ENCODE peak calls at places on chromosomes 11 and 22, in four cellular contexts. X is K562, W is HCT116, K is HepG2. T is an unnamed sample.

GRCh38 chr22:21837184-21837979 is 30.1 kb downstream of the MAPK1 start:
- DNase-seq in X (no peak), W (peak), K (peak), T (no peak)

GRCh38 chr11:125250316-125250870 is 85.8 kb downstream of the PKNOX2 start:
- DNase-seq in X (no peak), W (no peak), K (no peak), T (no peak)

GRCh38 chr11:72141066-72141465 is 5.5 kb downstream of the FOLR3 start:
- DNase-seq in W (no peak), K (no peak), X (no peak), T (no peak)

GRCh38 chr22:43205748-43206514 is 19.0 kb upstream of the TTLL12 start:
- DNase-seq in K (no peak), X (no peak), W (no peak), T (no peak)

GRCh38 chr11:72426758-72427157 is 7.6 kb downstream of the CLPB start:
- DNase-seq in W (no peak), K (no peak), X (no peak), T (no peak)

GRCh38 chr11:77082838-77083552 is 16.2 kb downstream of the CAPN5 start:
- DNase-seq in W (no peak), X (no peak), K (no peak), T (no peak)

GRCh38 chr11:9330387-9331384 is 16.3 kb upstream of the TMEM41B start:
- DNase-seq in W (no peak), K (no peak), X (no peak), T (no peak)

GRCh38 chr11:61454520-61454919 is 24.6 kb downstream of the SDHAF2 start:
- DNase-seq in X (no peak), W (no peak), K (no peak), T (no peak)

GRCh38 chr11:10809373-10810199 is 860 bp upstream of the EIF4G2 start:
- DNase-seq in X (peak), K (no peak), W (peak), T (no peak)

GRCh38 chr11:29962243-29962642 is 54.6 kb downstream of the KCNA4 start:
- DNase-seq in K (no peak), X (no peak), W (peak), T (no peak)

GRCh38 chr22:47205562-47205961 is 443.1 kb downstream of the TBC1D22A start:
- DNase-seq in K (no peak), X (no peak), W (no peak), T (no peak)

GRCh38 chr11:69531717-69532088 is 50.2 kb downstream of the LINC01488 start:
- DNase-seq in K (no peak), X (no peak), W (no peak), T (no peak)

GRCh38 chr22:28043269-28043668 is 124.2 kb upstream of the PITPNB start:
- DNase-seq in X (no peak), W (no peak), K (no peak), T (no peak)

GRCh38 chr11:129695543-129696308 is 119.9 kb upstream of the TMEM45B start:
- DNase-seq in W (peak), X (peak), K (peak), T (peak)

GRCh38 chr11:96113100-96113710 is 189.3 kb upstream of the MTMR2 start:
- DNase-seq in W (no peak), X (no peak), K (no peak), T (no peak)

GRCh38 chr11:47394322-47395224 is 13.8 kb upstream of the SLC39A13 start:
- DNase-seq in W (no peak), K (peak), X (peak), T (no peak)

GRCh38 chr11:11171285-11171684 is 181.8 kb downstream of the CSNK2A3 start:
- DNase-seq in W (no peak), X (no peak), K (no peak), T (no peak)

GRCh38 chr11:61895718-61896059 is 4.3 kb upstream of the FADS3 start:
- DNase-seq in W (no peak), X (no peak), K (no peak), T (no peak)

GRCh38 chr22:22210375-22210774 is 34.2 kb upstream of the VPREB1 start:
- DNase-seq in K (no peak), X (no peak), W (peak), T (peak)

GRCh38 chr11:17098632-17099031 is 21.2 kb upstream of the RPS13 start:
- DNase-seq in W (no peak), K (no peak), X (no peak), T (no peak)

GRCh38 chr11:130197386-130198035 is 37.9 kb downstream of the ST14 start:
- DNase-seq in W (no peak), K (no peak), X (no peak), T (no peak)

GRCh38 chr22:30004689-30005088 is 75.6 kb upstream of the HORMAD2 start:
- DNase-seq in X (no peak), K (no peak), W (no peak), T (no peak)

GRCh38 chr11:67626970-67627369 is 2.8 kb downstream of the NUDT8 start:
- DNase-seq in W (no peak), X (no peak), K (no peak), T (no peak)

GRCh38 chr11:128894685-128895084 is 3.5 kb downstream of the KCNJ5 start:
- DNase-seq in X (peak), K (peak), W (no peak), T (no peak)

GRCh38 chr11:118003021-118003423 is 16.8 kb downstream of the IL10RA start:
- DNase-seq in W (no peak), K (no peak), X (peak), T (no peak)

GRCh38 chr11:108881136-108881535 is 216.3 kb downstream of the DDX10 start:
- DNase-seq in X (no peak), K (no peak), W (no peak), T (no peak)

GRCh38 chr11:135074397-135074998 is 662.5 kb upstream of the B3GAT1 start:
- DNase-seq in X (no peak), K (no peak), W (no peak), T (peak)

GRCh38 chr11:47714554-47715081 is 551 bp downstream of the AGBL2 start:
- DNase-seq in K (no peak), W (no peak), X (no peak), T (no peak)

GRCh38 chr22:43411981-43412807 is at the start of gene MPPED1:
- DNase-seq in W (no peak), X (no peak), K (no peak), T (no peak)

GRCh38 chr11:111531687-111532364 is 8.7 kb upstream of the LAYN start:
- DNase-seq in X (no peak), W (peak), K (no peak), T (no peak)
- TF ChIP-seq REST in X (no peak), W (no peak), K (no peak), T (no peak)

GRCh38 chr11:120551191-120551590 is 39.6 kb downstream of the GRIK4 start:
- DNase-seq in K (no peak), X (no peak), W (no peak), T (no peak)

GRCh38 chr11:120556841-120557240 is 45.3 kb downstream of the GRIK4 start:
- DNase-seq in K (no peak), X (no peak), W (no peak), T (no peak)

GRCh38 chr11:120555433-120555773 is 43.9 kb downstream of the GRIK4 start:
- DNase-seq in W (no peak), K (no peak), X (no peak), T (no peak)

GRCh38 chr11:120558754-120559431 is 47.3 kb downstream of the GRIK4 start:
- DNase-seq in W (no peak), X (no peak), K (no peak), T (no peak)

GRCh38 chr11:120554771-120555432 is 43.4 kb downstream of the GRIK4 start:
- DNase-seq in W (no peak), K (no peak), X (no peak), T (no peak)
- TF ChIP-seq TCF7L2 in W (no peak), K (no peak), X (no peak), T (no peak)

DNA sequence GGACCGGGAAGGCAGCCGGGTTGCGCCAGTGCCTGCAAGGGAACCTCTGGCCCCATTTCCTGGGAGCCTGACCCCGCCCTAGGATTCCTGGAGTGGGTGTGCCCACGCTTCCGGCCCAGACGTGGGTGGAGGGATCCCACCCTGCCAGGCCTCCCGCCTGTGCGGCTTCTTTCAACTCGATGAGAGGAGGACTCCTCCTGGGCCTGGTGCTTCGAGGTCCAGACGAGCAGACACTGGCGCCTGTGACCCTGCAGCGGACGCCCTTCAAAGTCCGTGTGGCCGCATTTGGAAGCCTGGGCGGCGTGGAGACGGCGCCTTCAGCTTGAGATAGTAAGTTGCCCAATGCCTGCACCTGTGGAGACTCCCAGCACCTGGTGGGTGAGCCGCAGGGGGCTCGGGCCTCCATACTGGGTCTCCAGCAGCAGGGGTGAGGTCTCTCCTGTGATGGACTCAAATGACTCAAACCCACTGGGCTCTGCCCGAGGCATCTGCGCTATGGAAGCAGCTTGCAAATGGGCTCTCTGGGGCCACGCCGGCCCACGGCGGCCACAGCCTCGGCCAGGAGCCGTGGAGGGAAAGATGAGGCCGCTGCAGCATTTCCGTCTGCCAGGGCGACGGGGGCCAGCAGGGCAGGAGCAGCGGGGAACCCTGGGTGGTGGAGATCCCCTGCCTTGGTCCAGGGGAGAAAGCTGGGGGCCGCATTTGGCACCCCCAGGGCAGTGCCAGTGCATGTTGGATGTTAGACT is 64.3 kb upstream of the PPARA start:
- DNase-seq in X (peak), K (no peak), W (peak), T (no peak)
- TF ChIP-seq REST in X (no peak), K (no peak), W (no peak), T (no peak)

GRCh38 chr11:36162909-36163434 is 126.3 kb downstream of the COMMD9 start:
- DNase-seq in X (peak), W (no peak), K (no peak), T (no peak)
- TF ChIP-seq TCF7L2 in X (no peak), W (no peak), K (no peak), T (no peak)

DNA sequence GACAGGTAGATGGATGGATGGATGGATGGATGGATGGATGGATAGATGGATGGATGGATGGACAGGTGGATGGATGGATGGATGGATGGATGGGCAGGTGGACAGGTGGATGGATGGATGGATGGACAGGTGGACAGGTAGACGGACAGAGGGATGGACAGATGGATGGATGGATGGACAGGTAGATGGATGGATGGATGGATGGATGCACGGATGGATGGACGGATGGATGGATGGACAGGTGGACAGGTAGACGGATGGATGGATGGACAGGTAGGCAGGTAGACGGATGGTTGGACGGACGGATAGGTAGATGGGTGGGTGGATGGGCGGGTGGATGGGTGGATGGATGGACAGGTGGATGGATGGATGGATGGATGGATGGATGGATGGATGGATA is 24.3 kb downstream of the PDGFB start:
- DNase-seq in X (no peak), K (no peak), W (no peak), T (no peak)
- TF ChIP-seq REST in X (no peak), K (no peak), W (no peak), T (no peak)

GRCh38 chr11:45805305-45806071 is 539 bp downstream of the SLC35C1 start:
- DNase-seq in W (no peak), X (peak), K (peak), T (no peak)
- TF ChIP-seq TCF7L2 in W (no peak), X (no peak), K (no peak), T (no peak)

GRCh38 chr11:122146475-122146874 is 30.5 kb upstream of the BLID start:
- DNase-seq in X (no peak), W (peak), K (no peak), T (no peak)
- TF ChIP-seq REST in X (no peak), W (no peak), K (no peak), T (no peak)

DNA sequence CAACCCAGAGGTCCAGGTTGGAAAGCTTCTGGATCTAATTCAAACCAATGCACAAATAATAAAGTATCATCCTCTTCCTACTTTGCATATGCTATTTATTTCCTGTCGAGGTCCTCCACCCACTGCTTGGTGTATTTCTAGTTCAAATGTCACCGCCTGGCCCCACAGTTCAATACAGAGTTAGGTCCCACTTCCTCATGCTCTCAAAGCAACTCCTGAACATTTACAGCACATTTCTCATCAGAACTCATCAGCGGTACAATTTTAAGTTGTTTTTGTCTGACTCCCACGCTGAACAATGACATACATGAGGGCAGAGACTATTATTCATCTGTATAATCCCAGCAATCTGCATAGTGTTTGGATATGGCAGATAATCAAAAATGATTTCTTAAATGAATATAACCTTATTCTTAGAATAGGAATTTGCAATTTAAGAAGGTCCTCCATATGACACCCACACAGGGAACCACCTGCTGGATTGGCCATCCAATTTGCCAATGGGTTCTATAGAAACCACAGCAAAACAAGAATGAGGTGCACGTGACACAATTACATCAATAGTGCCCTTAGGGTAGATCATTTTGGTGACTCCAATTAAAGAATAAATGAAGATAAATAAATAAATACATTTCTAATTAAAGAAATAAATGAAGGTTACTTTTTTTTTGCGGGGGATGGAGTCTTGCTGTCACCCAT is 54.3 kb downstream of the SLC25A17 start:
- DNase-seq in X (no peak), W (no peak), K (no peak), T (no peak)
- TF ChIP-seq TCF7L2 in X (no peak), W (no peak), K (no peak), T (no peak)

GRCh38 chr11:43576834-43577521 is 103.6 kb upstream of the HSD17B12 start:
- DNase-seq in W (peak), K (peak), X (peak), T (no peak)
- TF ChIP-seq REST in W (peak), K (peak), X (peak), T (peak)

GRCh38 chr22:18970180-18970947 is 34.3 kb upstream of the PRODH start:
- DNase-seq in K (no peak), W (no peak), X (peak), T (no peak)

GRCh38 chr22:18973264-18974031 is 37.4 kb upstream of the PRODH start:
- DNase-seq in K (no peak), W (no peak), X (no peak), T (no peak)

GRCh38 chr22:18971321-18971751 is 35.2 kb upstream of the PRODH start:
- DNase-seq in W (no peak), X (no peak), K (no peak), T (no peak)

GRCh38 chr22:18968011-18968749 is 32.1 kb upstream of the PRODH start:
- DNase-seq in W (no peak), K (no peak), X (peak), T (no peak)

DNA sequence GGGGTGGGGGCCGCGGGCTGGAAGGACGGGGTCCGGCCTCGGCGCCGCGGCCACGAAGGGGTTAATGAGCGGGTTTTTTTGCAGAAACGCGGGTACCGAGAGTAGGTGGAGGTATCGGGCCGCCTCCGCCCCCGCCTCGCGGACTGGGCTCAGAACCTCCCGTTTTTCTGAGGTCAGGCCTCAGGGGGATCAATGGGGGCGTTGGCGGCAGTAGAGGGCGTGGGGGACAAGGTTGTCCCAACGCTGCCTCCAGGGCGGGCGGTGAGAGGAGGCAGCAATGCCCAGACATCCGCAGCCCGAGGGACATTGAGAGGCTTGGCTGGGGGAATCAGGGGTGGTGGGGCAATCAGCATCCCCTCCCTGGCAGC is 34.8 kb upstream of the PRODH start:
- DNase-seq in K (no peak), X (no peak), W (no peak), T (no peak)
- TF ChIP-seq TCF7L2 in K (no peak), X (no peak), W (no peak), T (no peak)

T was measured in Panc1.